ENCODE peak calls at places on chromosomes 6 and 20, in four cellular contexts. One of them, this sample, is unnamed.

GRCh38 chr6:136723780-136724179 is 68.5 kb downstream of the MAP3K5 start:
- DNase-seq in DND-41: peak; percentile 13
- DNase-seq in cardiac muscle cell: no peak
- DNase-seq in left ventricle myocardium inferior: no peak
- DNase-seq in this sample: no peak

GRCh38 chr6:3427740-3428085 is 29.1 kb downstream of the SLC22A23 start:
- DNase-seq in DND-41: no peak
- DNase-seq in cardiac muscle cell: no peak
- DNase-seq in left ventricle myocardium inferior: peak; percentile 27
- DNase-seq in this sample: no peak

GRCh38 chr6:67875877-67876383 is 759.2 kb upstream of the ADGRB3 start:
- DNase-seq in DND-41: no peak
- DNase-seq in left ventricle myocardium inferior: no peak
- DNase-seq in cardiac muscle cell: no peak
- DNase-seq in this sample: no peak

GRCh38 chr6:159217595-159218275 is 48.5 kb downstream of the FNDC1 start:
- DNase-seq in DND-41: no peak
- DNase-seq in left ventricle myocardium inferior: no peak
- DNase-seq in cardiac muscle cell: peak; percentile 23
- DNase-seq in this sample: peak; percentile 55

GRCh38 chr6:118968416-118968815 is 33.5 kb upstream of the MCM9 start:
- DNase-seq in DND-41: no peak
- DNase-seq in cardiac muscle cell: peak; percentile 40
- DNase-seq in left ventricle myocardium inferior: no peak
- DNase-seq in this sample: peak; percentile 6

GRCh38 chr6:52511163-52511562 is 65.7 kb downstream of the TRAM2 start:
- DNase-seq in cardiac muscle cell: no peak
- DNase-seq in left ventricle myocardium inferior: no peak
- DNase-seq in DND-41: no peak
- DNase-seq in this sample: no peak

GRCh38 chr6:14945461-14946210 is 300.2 kb upstream of the JARID2 start:
- DNase-seq in DND-41: no peak
- DNase-seq in cardiac muscle cell: no peak
- DNase-seq in left ventricle myocardium inferior: no peak
- DNase-seq in this sample: no peak

GRCh38 chr6:34236423-34237315 is at the start of gene HMGA1:
- DNase-seq in cardiac muscle cell: peak; percentile 99
- DNase-seq in left ventricle myocardium inferior: peak; percentile 90
- DNase-seq in DND-41: peak; percentile 91
- DNase-seq in this sample: peak; percentile 84

GRCh38 chr6:1290805-1291204 is 21.1 kb upstream of the FOXQ1 start:
- DNase-seq in left ventricle myocardium inferior: no peak
- DNase-seq in DND-41: no peak
- DNase-seq in cardiac muscle cell: no peak
- DNase-seq in this sample: no peak

GRCh38 chr6:52503853-52504777 is 72.7 kb downstream of the TRAM2 start:
- DNase-seq in DND-41: no peak
- DNase-seq in left ventricle myocardium inferior: peak; percentile 90
- DNase-seq in cardiac muscle cell: no peak
- DNase-seq in this sample: peak; percentile 64

GRCh38 chr6:167317172-167317571 is 7.7 kb upstream of the TTLL2 start:
- DNase-seq in cardiac muscle cell: no peak
- DNase-seq in DND-41: no peak
- DNase-seq in left ventricle myocardium inferior: no peak
- DNase-seq in this sample: no peak

GRCh38 chr20:53087034-53087777 is 115.0 kb downstream of the TSHZ2 start:
- DNase-seq in DND-41: no peak
- DNase-seq in left ventricle myocardium inferior: no peak
- DNase-seq in cardiac muscle cell: no peak
- DNase-seq in this sample: no peak

GRCh38 chr6:55963301-55963700 is 87.9 kb upstream of the BMP5 start:
- DNase-seq in DND-41: no peak
- DNase-seq in left ventricle myocardium inferior: peak; percentile 16
- DNase-seq in cardiac muscle cell: peak; percentile 27
- DNase-seq in this sample: no peak

GRCh38 chr6:25138024-25138696 is 141.0 kb upstream of the CARMIL1 start:
- DNase-seq in DND-41: peak; percentile 87
- DNase-seq in cardiac muscle cell: no peak
- DNase-seq in left ventricle myocardium inferior: peak; percentile 38
- DNase-seq in this sample: peak; percentile 77

GRCh38 chr6:157273756-157274088 is 49.6 kb downstream of the TMEM242 start:
- DNase-seq in cardiac muscle cell: peak; percentile 39
- DNase-seq in DND-41: peak; percentile 74
- DNase-seq in left ventricle myocardium inferior: peak; percentile 39
- DNase-seq in this sample: no peak

GRCh38 chr6:155287762-155288161 is 23.9 kb downstream of the CLDN20 start:
- DNase-seq in left ventricle myocardium inferior: no peak
- DNase-seq in DND-41: no peak
- DNase-seq in cardiac muscle cell: no peak
- DNase-seq in this sample: no peak

GRCh38 chr6:113276631-113277030 is 580.5 kb upstream of the MARCKS start:
- DNase-seq in left ventricle myocardium inferior: no peak
- DNase-seq in cardiac muscle cell: no peak
- DNase-seq in DND-41: no peak
- DNase-seq in this sample: no peak

GRCh38 chr6:169456840-169457239 is 203.2 kb upstream of the THBS2 start:
- DNase-seq in DND-41: no peak
- DNase-seq in cardiac muscle cell: no peak
- DNase-seq in left ventricle myocardium inferior: no peak
- DNase-seq in this sample: no peak

GRCh38 chr20:34294563-34294962 is 8.6 kb downstream of the AHCY start:
- DNase-seq in cardiac muscle cell: no peak
- DNase-seq in left ventricle myocardium inferior: no peak
- DNase-seq in DND-41: no peak
- DNase-seq in this sample: no peak

GRCh38 chr20:5192570-5193431 is 66.0 kb downstream of the CDS2 start:
- DNase-seq in left ventricle myocardium inferior: no peak
- DNase-seq in DND-41: no peak
- DNase-seq in cardiac muscle cell: no peak
- DNase-seq in this sample: no peak

GRCh38 chr6:3405679-3406078 is 51.2 kb downstream of the SLC22A23 start:
- DNase-seq in cardiac muscle cell: no peak
- DNase-seq in DND-41: no peak
- DNase-seq in left ventricle myocardium inferior: no peak
- DNase-seq in this sample: no peak

GRCh38 chr6:49666930-49667369 is 30.3 kb upstream of the RHAG start:
- DNase-seq in cardiac muscle cell: no peak
- DNase-seq in DND-41: no peak
- DNase-seq in left ventricle myocardium inferior: no peak
- DNase-seq in this sample: no peak

GRCh38 chr6:132530293-132530974 is 7.6 kb upstream of the TAAR9 start:
- DNase-seq in cardiac muscle cell: peak; percentile 79
- DNase-seq in left ventricle myocardium inferior: no peak
- DNase-seq in DND-41: peak; percentile 58
- DNase-seq in this sample: peak; percentile 42

GRCh38 chr20:31595380-31595653 is 9.8 kb upstream of the ID1 start:
- DNase-seq in cardiac muscle cell: no peak
- DNase-seq in DND-41: no peak
- DNase-seq in left ventricle myocardium inferior: no peak
- DNase-seq in this sample: no peak

DNA sequence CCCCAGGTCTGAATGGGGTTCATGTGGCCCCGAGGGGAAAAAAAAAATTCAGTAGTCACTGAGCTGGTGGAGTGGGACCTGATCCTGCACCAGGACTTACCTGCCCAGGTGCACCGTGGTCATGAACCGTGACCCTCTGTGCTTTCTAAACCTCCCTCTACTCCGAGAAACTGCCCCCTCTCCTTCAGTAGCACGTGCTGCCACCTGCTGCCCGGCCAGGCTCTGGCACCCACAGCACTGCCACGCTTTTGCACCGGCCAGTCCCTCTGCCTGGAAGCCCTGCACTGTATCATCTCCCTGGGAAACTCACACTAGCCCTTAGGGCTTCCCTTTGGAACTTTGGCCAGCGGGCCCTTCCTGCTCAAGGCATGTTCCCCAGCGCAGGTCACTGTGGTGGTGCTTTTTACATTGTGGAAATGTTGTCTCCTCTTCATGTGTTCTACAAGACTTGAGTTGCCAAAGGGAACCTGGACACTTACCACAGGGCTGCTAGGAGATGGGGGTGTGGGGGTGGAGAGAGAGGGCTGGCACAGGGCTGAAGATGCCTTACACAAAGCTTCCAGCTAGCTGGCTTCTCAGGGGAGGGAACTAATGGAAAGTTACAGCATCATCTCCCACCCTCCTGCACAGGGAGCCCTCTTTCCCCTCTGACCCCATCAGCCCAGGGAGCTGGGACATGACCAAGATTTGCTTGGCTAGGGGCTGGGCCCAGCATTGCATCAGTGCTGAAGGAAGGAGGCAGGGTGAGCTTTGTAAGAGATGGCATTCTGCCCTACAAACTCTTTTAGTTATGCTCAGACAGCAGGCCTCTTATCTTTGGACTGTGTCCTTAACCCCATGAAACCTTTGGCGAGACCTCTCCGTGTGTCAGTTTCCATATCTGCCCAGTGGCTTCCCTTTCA is 2.5 kb upstream of the PTPRT start:
- DNase-seq in DND-41: peak; percentile 16
- DNase-seq in cardiac muscle cell: peak; percentile 56
- DNase-seq in left ventricle myocardium inferior: no peak
- DNase-seq in this sample: no peak
- TF ChIP-seq CTCF in DND-41: peak; percentile 68
- TF ChIP-seq CTCF in cardiac muscle cell: peak; percentile 51
- TF ChIP-seq CTCF in left ventricle myocardium inferior: peak; percentile 41
- TF ChIP-seq CTCF in this sample: peak; percentile 71

GRCh38 chr6:17093692-17094091 is 8.2 kb upstream of the STMND1 start:
- DNase-seq in left ventricle myocardium inferior: no peak
- DNase-seq in cardiac muscle cell: peak; percentile 27
- DNase-seq in DND-41: no peak
- DNase-seq in this sample: no peak

GRCh38 chr6:17096076-17096475 is 5.8 kb upstream of the STMND1 start:
- DNase-seq in left ventricle myocardium inferior: no peak
- DNase-seq in DND-41: no peak
- DNase-seq in cardiac muscle cell: no peak
- DNase-seq in this sample: no peak

GRCh38 chr6:17086469-17086868 is 15.4 kb upstream of the STMND1 start:
- DNase-seq in DND-41: no peak
- DNase-seq in left ventricle myocardium inferior: no peak
- DNase-seq in cardiac muscle cell: peak; percentile 80
- DNase-seq in this sample: peak; percentile 85

GRCh38 chr6:17088091-17088611 is 13.7 kb upstream of the STMND1 start:
- DNase-seq in DND-41: no peak
- DNase-seq in left ventricle myocardium inferior: no peak
- DNase-seq in cardiac muscle cell: no peak
- DNase-seq in this sample: no peak

DNA sequence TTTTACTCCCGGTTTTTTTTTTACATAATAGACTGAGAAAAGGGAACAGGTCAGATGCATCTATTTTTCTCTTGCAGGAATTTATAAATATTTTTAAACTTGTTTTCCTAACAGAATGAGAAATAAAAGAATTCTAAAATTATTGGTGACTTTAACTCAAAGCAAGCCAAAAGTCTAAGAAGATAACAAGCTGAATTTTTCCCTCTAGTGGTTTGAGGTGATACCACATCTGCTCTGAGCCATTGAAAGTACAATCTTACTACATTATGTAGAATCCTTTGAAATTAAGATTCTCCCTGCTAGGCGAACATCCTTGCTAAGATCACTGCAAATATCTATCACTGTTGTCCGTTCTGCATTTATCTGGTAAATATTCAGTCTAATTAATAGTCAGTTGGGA is 10.7 kb upstream of the STMND1 start:
- DNase-seq in DND-41: no peak
- DNase-seq in cardiac muscle cell: no peak
- DNase-seq in left ventricle myocardium inferior: no peak
- DNase-seq in this sample: no peak
- TF ChIP-seq CTCF in DND-41: no peak
- TF ChIP-seq CTCF in cardiac muscle cell: peak; percentile 51
- TF ChIP-seq CTCF in left ventricle myocardium inferior: peak; percentile 19
- TF ChIP-seq CTCF in this sample: peak; percentile 82

DNA sequence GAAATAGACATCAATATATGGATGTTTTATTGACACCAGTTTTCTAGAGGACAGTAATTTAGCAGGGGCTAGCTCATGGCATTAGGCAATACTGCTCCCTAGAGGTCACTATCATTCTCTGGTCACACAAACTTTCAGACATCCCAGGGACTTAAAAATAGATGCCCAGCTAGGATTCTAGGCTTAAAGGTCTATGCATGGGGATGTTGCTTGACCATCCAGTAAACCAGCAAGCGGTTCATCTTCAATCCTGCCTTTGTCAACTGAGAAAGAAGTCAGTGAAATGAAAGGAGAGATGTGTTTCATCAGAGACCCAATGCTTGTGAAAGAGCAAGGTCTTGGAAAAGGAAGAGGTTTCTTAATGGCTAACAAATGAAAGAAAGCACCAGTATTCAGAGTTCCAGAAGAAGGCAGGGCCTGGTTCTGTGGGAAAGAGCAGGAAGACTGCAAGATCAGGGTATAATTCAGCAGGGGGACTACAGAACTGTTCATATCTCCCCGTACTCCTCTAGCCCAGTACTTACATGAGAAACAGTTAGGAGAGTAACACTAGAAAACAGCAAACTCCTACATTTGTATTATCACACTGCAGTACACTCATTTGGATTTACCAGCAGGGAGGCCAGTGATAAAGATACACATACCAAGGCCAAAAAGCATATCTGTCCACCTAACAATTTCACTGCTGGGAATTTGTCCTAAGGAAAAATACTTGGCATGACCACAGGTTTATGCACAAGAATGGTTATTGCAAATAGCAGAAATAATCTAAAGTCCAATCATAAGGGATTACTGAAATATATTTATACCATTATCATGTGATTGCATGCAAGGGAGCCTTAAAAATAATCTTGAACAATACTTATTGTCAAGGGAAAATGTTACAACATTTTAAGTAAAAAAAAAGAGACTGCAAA is 151.4 kb upstream of the LAMA2 start:
- DNase-seq in cardiac muscle cell: peak; percentile 78
- DNase-seq in DND-41: no peak
- DNase-seq in left ventricle myocardium inferior: no peak
- DNase-seq in this sample: peak; percentile 42
- TF ChIP-seq CTCF in cardiac muscle cell: peak; percentile 57
- TF ChIP-seq CTCF in DND-41: peak; percentile 41
- TF ChIP-seq CTCF in left ventricle myocardium inferior: peak; percentile 72
- TF ChIP-seq CTCF in this sample: peak; percentile 87

DNA sequence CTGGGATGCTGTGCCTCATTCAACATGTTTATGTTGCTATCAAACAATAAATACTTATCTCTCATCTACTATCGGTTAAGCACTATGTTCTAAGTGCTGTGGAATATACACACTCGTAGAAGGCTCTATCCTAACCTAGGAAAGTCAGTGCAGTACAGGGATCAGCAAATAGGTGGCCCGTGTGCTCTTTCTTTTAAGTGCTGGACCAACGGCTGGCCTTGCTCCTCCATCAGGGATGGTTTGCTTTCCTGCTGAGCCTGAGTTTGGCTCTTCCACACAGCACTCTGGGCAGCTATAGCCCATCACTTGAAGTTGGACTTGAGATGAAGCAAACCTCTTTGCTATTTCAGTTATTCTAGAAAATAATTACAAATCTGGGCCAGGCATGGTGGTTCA is 66.9 kb upstream of the KCNK16 start:
- DNase-seq in left ventricle myocardium inferior: no peak
- DNase-seq in DND-41: no peak
- DNase-seq in cardiac muscle cell: peak; percentile 28
- DNase-seq in this sample: no peak
- TF ChIP-seq CTCF in left ventricle myocardium inferior: peak; percentile 47
- TF ChIP-seq CTCF in DND-41: no peak
- TF ChIP-seq CTCF in cardiac muscle cell: peak; percentile 47
- TF ChIP-seq CTCF in this sample: no peak

GRCh38 chr20:58359441-58359840 is 29.6 kb upstream of the VAPB start:
- DNase-seq in left ventricle myocardium inferior: no peak
- DNase-seq in cardiac muscle cell: peak; percentile 23
- DNase-seq in DND-41: no peak
- DNase-seq in this sample: no peak
- TF ChIP-seq CTCF in left ventricle myocardium inferior: peak; percentile 18
- TF ChIP-seq CTCF in cardiac muscle cell: peak; percentile 34
- TF ChIP-seq CTCF in DND-41: no peak
- TF ChIP-seq CTCF in this sample: no peak

GRCh38 chr6:73610444-73611275 is 43.1 kb downstream of the SLC17A5 start:
- DNase-seq in DND-41: no peak
- DNase-seq in cardiac muscle cell: peak; percentile 43
- DNase-seq in left ventricle myocardium inferior: no peak
- DNase-seq in this sample: peak; percentile 58
- TF ChIP-seq CTCF in DND-41: peak; percentile 76
- TF ChIP-seq CTCF in cardiac muscle cell: peak; percentile 63
- TF ChIP-seq CTCF in left ventricle myocardium inferior: peak; percentile 79
- TF ChIP-seq CTCF in this sample: peak; percentile 85